ENCODE peak calls at places on chromosomes 13 and 19, in eight cellular contexts. X is cardiac muscle cell, I is WERI-Rb-1, M is foreskin keratinocyte, P is kidney epithelial cell, D is heart right ventricle, O is spleen, B is osteocyte. V is an unnamed sample.

GRCh38 chr13:41658057-41658642 is 200.8 kb downstream of the RGCC start:
- DNase-seq in X (peak; percentile 76), I (no peak), M (no peak), P (no peak), D (no peak), O (no peak), B (no peak), V (no peak)

GRCh38 chr19:4911314-4911713 is 2.0 kb downstream of the UHRF1 start:
- DNase-seq in X (peak; percentile 21), I (no peak), M (no peak), P (no peak), D (no peak), O (no peak), B (no peak), V (no peak)

GRCh38 chr13:75669706-75670105 is 33.6 kb downstream of the LMO7 start:
- DNase-seq in X (no peak), I (no peak), M (no peak), P (no peak), D (no peak), O (no peak), B (no peak), V (no peak)

GRCh38 chr19:2332341-2333026 is 4.0 kb downstream of the SPPL2B start:
- DNase-seq in X (no peak), I (no peak), M (no peak), P (no peak), D (no peak), O (peak; percentile 93), B (no peak), V (no peak)

GRCh38 chr13:40550130-40550529 is 116.3 kb downstream of the FOXO1 start:
- DNase-seq in X (peak; percentile 40), I (no peak), M (peak; percentile 57), P (no peak), D (no peak), O (no peak), B (no peak), V (no peak)

GRCh38 chr19:1813837-1814217 is 1.8 kb upstream of the ATP8B3 start:
- DNase-seq in X (no peak), I (no peak), M (no peak), P (no peak), D (no peak), O (peak; percentile 73), B (no peak), V (no peak)

GRCh38 chr13:27607125-27607524 is 13.2 kb downstream of the LNX2 start:
- DNase-seq in X (peak; percentile 83), I (no peak), M (no peak), P (peak; percentile 54), D (peak; percentile 23), O (no peak), B (no peak), V (no peak)

GRCh38 chr13:38141792-38142191 is 207.9 kb upstream of the UFM1 start:
- DNase-seq in X (peak; percentile 44), I (no peak), M (no peak), P (no peak), D (no peak), O (no peak), B (no peak), V (no peak)

GRCh38 chr13:109700176-109700575 is 86.2 kb downstream of the IRS2 start:
- DNase-seq in X (peak; percentile 95), I (peak; percentile 46), M (peak; percentile 43), P (peak; percentile 69), D (peak; percentile 88), O (no peak), B (no peak), V (no peak)

GRCh38 chr13:90184355-90184754 is 1163.1 kb upstream of the MIR17HG start:
- DNase-seq in X (no peak), I (no peak), M (no peak), P (no peak), D (no peak), O (no peak), B (no peak), V (no peak)

GRCh38 chr13:44075113-44075512 is 195.4 kb downstream of the LACC1 start:
- DNase-seq in X (no peak), I (no peak), M (no peak), P (no peak), D (no peak), O (no peak), B (no peak), V (no peak)

GRCh38 chr19:1672038-1672768 is 19.8 kb upstream of the TCF3 start:
- DNase-seq in X (peak; percentile 59), I (peak; percentile 49), M (no peak), P (no peak), D (no peak), O (peak; percentile 90), B (no peak), V (no peak)

GRCh38 chr19:1651548-1652394 is 644 bp downstream of the TCF3 start:
- DNase-seq in X (peak; percentile 39), I (peak; percentile 56), M (no peak), P (no peak), D (no peak), O (peak; percentile 89), B (no peak), V (peak; percentile 72)

GRCh38 chr13:93496985-93497673 is 270.5 kb downstream of the GPC6 start:
- DNase-seq in X (no peak), I (peak; percentile 84), M (peak; percentile 20), P (no peak), D (no peak), O (no peak), B (no peak), V (no peak)

GRCh38 chr19:10808937-10809655 is 26.9 kb downstream of the TMED1 start:
- DNase-seq in X (peak; percentile 55), I (no peak), M (peak; percentile 79), P (no peak), D (no peak), O (no peak), B (no peak), V (no peak)

GRCh38 chr13:110455444-110455843 is 106.1 kb downstream of the RAB20 start:
- DNase-seq in X (no peak), I (no peak), M (no peak), P (no peak), D (no peak), O (no peak), B (no peak), V (no peak)

GRCh38 chr19:14267224-14267741 is 61.3 kb upstream of the ADGRL1 start:
- DNase-seq in X (no peak), I (no peak), M (no peak), P (no peak), D (no peak), O (no peak), B (no peak), V (no peak)

DNA sequence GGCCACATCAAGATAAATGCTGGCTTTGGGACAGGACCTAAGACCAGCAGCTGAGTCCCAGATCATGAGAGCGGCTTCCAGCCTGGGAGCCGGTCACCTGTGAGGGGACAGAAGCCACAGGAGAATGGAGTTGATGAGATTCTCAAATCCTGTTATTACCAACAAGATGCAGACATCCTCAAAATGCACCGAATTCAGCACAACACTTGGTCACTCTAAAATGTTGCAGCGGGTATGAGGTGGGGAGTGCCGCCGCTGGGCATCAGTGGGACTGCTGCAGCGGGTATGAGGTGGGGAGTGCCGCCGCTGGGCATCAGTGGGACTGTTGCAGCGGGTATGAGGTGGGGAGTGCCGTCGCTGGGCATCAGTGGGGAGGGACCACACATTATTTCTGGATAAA is 21.2 kb downstream of the RANBP3 start:
- DNase-seq in X (no peak), I (no peak), M (no peak), P (no peak), D (no peak), O (no peak), B (no peak), V (no peak)
- TF ChIP-seq CTCF in X (no peak), I (no peak), M (no peak), P (no peak), D (no peak), O (no peak), B (no peak), V (no peak)

DNA sequence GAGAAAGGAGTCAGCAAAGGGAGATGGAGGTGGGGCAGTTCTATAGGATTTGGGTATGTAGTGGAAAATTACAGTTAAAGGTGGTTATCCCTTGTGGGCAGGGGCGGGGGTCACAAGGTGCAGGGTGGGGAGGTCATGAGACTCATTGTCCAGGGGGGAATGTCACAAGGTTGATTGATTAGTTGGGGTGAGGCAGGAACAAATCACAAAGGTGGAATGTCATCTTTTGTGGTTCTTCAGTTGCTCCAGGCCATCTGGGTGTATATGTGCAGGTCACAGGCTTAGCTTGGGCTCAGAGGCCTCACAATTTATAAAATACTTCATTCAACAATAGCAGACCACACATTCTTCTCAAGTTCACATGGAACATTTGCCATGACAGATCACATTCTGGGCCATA is 109.6 kb downstream of the ATP11A start:
- DNase-seq in X (no peak), I (no peak), M (no peak), P (no peak), D (no peak), O (no peak), B (no peak), V (peak; percentile 8)
- TF ChIP-seq CTCF in X (no peak), I (no peak), M (no peak), P (no peak), D (no peak), O (no peak), B (no peak), V (no peak)

GRCh38 chr19:35513975-35514809 is 743 bp upstream of the DMKN start:
- DNase-seq in X (peak; percentile 72), I (no peak), M (no peak), P (no peak), D (no peak), O (no peak), B (no peak), V (no peak)
- TF ChIP-seq CTCF in X (no peak), I (peak; percentile 41), M (peak; percentile 33), P (peak; percentile 27), D (no peak), O (no peak), B (no peak), V (no peak)

GRCh38 chr19:6271721-6272410 is 7.9 kb downstream of the MLLT1 start:
- DNase-seq in X (peak; percentile 91), I (peak; percentile 46), M (no peak), P (no peak), D (peak; percentile 89), O (no peak), B (no peak), V (no peak)

GRCh38 chr19:6272411-6272791 is 7.4 kb downstream of the MLLT1 start:
- DNase-seq in X (no peak), I (peak; percentile 84), M (no peak), P (no peak), D (no peak), O (no peak), B (no peak), V (no peak)

GRCh38 chr19:6270076-6270745 is 9.6 kb downstream of the MLLT1 start:
- DNase-seq in X (no peak), I (peak; percentile 33), M (no peak), P (no peak), D (no peak), O (no peak), B (no peak), V (no peak)

GRCh38 chr19:6270822-6271221 is 9.0 kb downstream of the MLLT1 start:
- DNase-seq in X (no peak), I (no peak), M (no peak), P (no peak), D (no peak), O (no peak), B (no peak), V (no peak)

DNA sequence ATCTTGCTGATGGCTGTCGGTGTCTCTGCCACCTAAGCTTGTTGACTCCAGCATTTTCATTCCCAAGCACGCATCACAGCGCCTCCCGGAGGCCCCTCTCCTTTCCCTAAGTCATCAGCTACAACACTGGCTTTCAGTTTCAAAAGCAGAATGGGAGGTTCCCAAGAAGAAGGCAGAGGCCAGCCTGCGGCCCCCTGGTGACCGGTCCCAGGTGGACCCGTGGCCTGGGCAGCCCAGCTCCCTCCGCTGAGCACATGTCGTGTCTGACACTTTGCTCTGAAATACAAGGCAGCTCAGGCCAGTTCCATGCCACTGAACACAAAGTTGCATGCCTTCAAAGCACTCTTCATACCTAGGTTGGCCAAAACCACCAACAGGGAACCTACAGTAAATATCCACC is 8.5 kb downstream of the MLLT1 start:
- DNase-seq in X (no peak), I (peak; percentile 52), M (no peak), P (no peak), D (no peak), O (no peak), B (no peak), V (no peak)
- TF ChIP-seq CTCF in X (peak; percentile 53), I (peak; percentile 49), M (peak; percentile 24), P (peak; percentile 31), D (peak; percentile 23), O (no peak), B (no peak), V (no peak)